ENCODE peak calls at places on chromosomes 5 and 9, in five cellular contexts. X, Q, G, S and W are unnamed samples.

GRCh38 chr9:38443181-38443580 is 18.9 kb upstream of the IGFBPL1 start:
- DNase-seq in X (no peak), Q (no peak), G (no peak), S (no peak), W (no peak)

GRCh38 chr9:5553211-5553610 is 42.9 kb downstream of the PDCD1LG2 start:
- DNase-seq in X (no peak), Q (no peak), G (no peak), S (peak), W (no peak)

GRCh38 chr9:22463205-22463604 is 16.6 kb downstream of the DMRTA1 start:
- DNase-seq in X (no peak), Q (no peak), G (no peak), S (no peak), W (no peak)

GRCh38 chr5:147382776-147383175 is 127.1 kb downstream of the DPYSL3 start:
- DNase-seq in X (no peak), Q (no peak), G (no peak), S (no peak), W (no peak)

GRCh38 chr5:113330533-113331200 is 104.1 kb downstream of the TSSK1B start:
- DNase-seq in X (peak), Q (peak), G (no peak), S (peak), W (no peak)

GRCh38 chr5:139884144-139884543 is 88.5 kb downstream of the PSD2 start:
- DNase-seq in X (no peak), Q (peak), G (no peak), S (no peak), W (no peak)

GRCh38 chr5:178279723-178280438 is 47.3 kb upstream of the PHYKPL start:
- DNase-seq in X (peak), Q (peak), G (peak), S (peak), W (peak)

GRCh38 chr5:74638776-74639537 is 1.6 kb downstream of the ENC1 start:
- DNase-seq in X (peak), Q (no peak), G (no peak), S (no peak), W (no peak)

GRCh38 chr5:139660105-139660915 is 12.2 kb downstream of the CXXC5 start:
- DNase-seq in X (peak), Q (peak), G (peak), S (no peak), W (no peak)

GRCh38 chr5:169978744-169979143 is 1.6 kb downstream of the INSYN2B start:
- DNase-seq in X (no peak), Q (no peak), G (no peak), S (no peak), W (no peak)

GRCh38 chr5:132823481-132824050 is 6.9 kb downstream of the SHROOM1 start:
- DNase-seq in X (no peak), Q (peak), G (no peak), S (no peak), W (no peak)

GRCh38 chr5:34500236-34500836 is 155.8 kb upstream of the RAI14 start:
- DNase-seq in X (no peak), Q (no peak), G (no peak), S (no peak), W (no peak)

GRCh38 chr5:69206528-69207190 is 17.3 kb downstream of the CENPH start:
- DNase-seq in X (no peak), Q (no peak), G (no peak), S (no peak), W (no peak)

GRCh38 chr5:155004138-155004744 is 9.3 kb upstream of the KIF4B start:
- DNase-seq in X (no peak), Q (peak), G (peak), S (no peak), W (no peak)

GRCh38 chr9:126162611-126163381 is 163.8 kb upstream of the MVB12B start:
- DNase-seq in X (no peak), Q (no peak), G (no peak), S (no peak), W (no peak)

GRCh38 chr5:91166040-91166807 is 216.9 kb downstream of the ARRDC3 start:
- DNase-seq in X (no peak), Q (no peak), G (no peak), S (no peak), W (no peak)

GRCh38 chr5:146706321-146706972 is 172.1 kb downstream of the PPP2R2B start:
- DNase-seq in X (no peak), Q (no peak), G (no peak), S (no peak), W (no peak)

GRCh38 chr5:159518361-159518760 is 188.1 kb upstream of the IL12B start:
- DNase-seq in X (no peak), Q (no peak), G (no peak), S (no peak), W (peak)

GRCh38 chr5:132576123-132576522 is 19.3 kb downstream of the RAD50 start:
- DNase-seq in X (no peak), Q (no peak), G (no peak), S (no peak), W (no peak)

GRCh38 chr9:108622467-108622866 is 233.3 kb downstream of the ACTL7B start:
- DNase-seq in X (peak), Q (no peak), G (peak), S (peak), W (no peak)

GRCh38 chr9:124551472-124552339 is 44.5 kb upstream of the NR5A1 start:
- DNase-seq in X (peak), Q (no peak), G (peak), S (no peak), W (no peak)

GRCh38 chr5:113169720-113170119 is 193.1 kb downstream of the DCP2 start:
- DNase-seq in X (no peak), Q (no peak), G (no peak), S (no peak), W (no peak)

GRCh38 chr9:109166171-109166770 is 778 bp downstream of the FRRS1L start:
- DNase-seq in X (no peak), Q (no peak), G (no peak), S (no peak), W (no peak)

GRCh38 chr9:88197781-88198345 is 59.6 kb upstream of the SPATA31C2 start:
- DNase-seq in X (peak), Q (no peak), G (no peak), S (peak), W (peak)

GRCh38 chr5:53069626-53070025 is 39.9 kb downstream of the MOCS2 start:
- DNase-seq in X (no peak), Q (no peak), G (no peak), S (peak), W (peak)

GRCh38 chr9:23581936-23582335 is 244.1 kb downstream of the ELAVL2 start:
- DNase-seq in X (no peak), Q (no peak), G (peak), S (no peak), W (no peak)

GRCh38 chr5:7321724-7322123 is 74.2 kb upstream of the ADCY2 start:
- DNase-seq in X (peak), Q (no peak), G (no peak), S (peak), W (peak)

GRCh38 chr5:170176916-170177315 is 55.9 kb upstream of the C5orf58 start:
- DNase-seq in X (no peak), Q (no peak), G (no peak), S (no peak), W (no peak)

GRCh38 chr5:98769256-98770157 is 4.0 kb upstream of the RGMB start:
- DNase-seq in X (peak), Q (peak), G (no peak), S (no peak), W (peak)

GRCh38 chr5:163318707-163319106 is 118.7 kb upstream of the CCNG1 start:
- DNase-seq in X (no peak), Q (no peak), G (no peak), S (no peak), W (no peak)

GRCh38 chr9:130327070-130327780 is 61.7 kb downstream of the HMCN2 start:
- DNase-seq in X (no peak), Q (no peak), G (no peak), S (no peak), W (no peak)

GRCh38 chr9:83294816-83295215 is 231.9 kb upstream of the RASEF start:
- DNase-seq in X (no peak), Q (no peak), G (no peak), S (no peak), W (no peak)